ENCODE peak calls at places on chromosomes 1 and 21, in four cellular contexts. P is K562, Z is GM12878, H is HL-60. X is an unnamed sample.

GRCh38 chr1:32767156-32767555 is 50.0 kb downstream of the YARS1 start:
- DNase-seq in P (no peak), Z (no peak), H (no peak), X (no peak)

GRCh38 chr1:232292818-232293217 is 337.1 kb downstream of the SIPA1L2 start:
- DNase-seq in P (no peak), Z (no peak), H (no peak), X (no peak)

GRCh38 chr1:86156571-86157455 is at the start of gene COL24A1:
- DNase-seq in P (peak), Z (no peak), H (no peak), X (peak)

GRCh38 chr21:34147835-34148804 is 74.7 kb downstream of the MRPS6 start:
- DNase-seq in P (no peak), Z (no peak), H (no peak), X (no peak)

GRCh38 chr1:223417903-223418663 is 24.9 kb downstream of the CCDC185 start:
- DNase-seq in P (no peak), Z (no peak), H (no peak), X (no peak)

GRCh38 chr1:88009916-88010315 is 674.2 kb upstream of the PKN2 start:
- DNase-seq in P (no peak), Z (no peak), H (no peak), X (no peak)

GRCh38 chr1:167541610-167542009 is 12.0 kb downstream of the CREG1 start:
- DNase-seq in P (no peak), Z (no peak), H (no peak), X (no peak)

GRCh38 chr1:41359211-41360073 is 1.8 kb upstream of the FOXO6 start:
- DNase-seq in P (no peak), Z (no peak), H (no peak), X (no peak)

GRCh38 chr1:47871799-47872353 is 125.3 kb downstream of the TRABD2B start:
- DNase-seq in P (no peak), Z (no peak), H (no peak), X (no peak)

GRCh38 chr1:79633456-79633855 is 626.9 kb upstream of the ADGRL4 start:
- DNase-seq in P (no peak), Z (no peak), H (no peak), X (no peak)

GRCh38 chr1:1360511-1361169 is 2.3 kb upstream of the MXRA8 start:
- DNase-seq in P (no peak), Z (no peak), H (no peak), X (no peak)

GRCh38 chr1:113109908-113110554 is 37.0 kb downstream of the LRIG2 start:
- DNase-seq in P (no peak), Z (no peak), H (no peak), X (no peak)

GRCh38 chr1:42777860-42778259 is 6.9 kb upstream of the TMEM269 start:
- DNase-seq in P (peak), Z (no peak), H (no peak), X (no peak)

GRCh38 chr21:44984428-44984791 is 44.6 kb downstream of the SLX9 start:
- DNase-seq in P (no peak), Z (no peak), H (no peak), X (no peak)

GRCh38 chr1:45246760-45247159 is 40.4 kb upstream of the ZSWIM5 start:
- DNase-seq in P (no peak), Z (no peak), H (no peak), X (no peak)

DNA sequence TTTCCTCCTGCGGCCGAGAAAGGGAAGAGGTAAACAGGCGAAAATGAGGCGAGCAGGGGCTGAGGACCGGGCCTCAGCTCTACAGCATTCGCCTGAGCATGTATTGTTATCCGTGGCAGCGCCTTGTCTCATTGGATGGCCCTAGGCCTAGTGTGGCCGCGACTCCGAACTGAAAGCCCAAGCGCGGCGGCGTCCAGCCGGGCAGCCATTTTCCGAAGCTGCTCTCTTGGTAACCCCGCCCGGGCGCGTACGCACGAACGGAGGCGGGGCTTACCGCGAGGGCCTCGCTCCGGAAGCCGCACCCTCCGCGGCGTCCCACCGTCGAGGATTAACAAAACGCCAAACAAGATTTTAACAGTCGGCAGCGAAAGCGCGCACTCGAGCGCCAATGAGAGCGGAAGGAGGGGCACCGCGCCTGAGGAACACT is 797 bp upstream of the USP1 start:
- DNase-seq in P (no peak), Z (no peak), H (no peak), X (peak)
- TF ChIP-seq SPI1 in P (no peak), Z (peak), H (peak), X (peak)

GRCh38 chr1:9289090-9289534 is 3.6 kb upstream of the SPSB1 start:
- DNase-seq in P (peak), Z (peak), H (peak), X (no peak)

GRCh38 chr1:9282436-9282955 is 10.2 kb upstream of the SPSB1 start:
- DNase-seq in P (no peak), Z (no peak), H (no peak), X (no peak)

GRCh38 chr1:9289724-9290493 is 2.8 kb upstream of the SPSB1 start:
- DNase-seq in P (no peak), Z (no peak), H (peak), X (no peak)

GRCh38 chr1:9284061-9284460 is 8.6 kb upstream of the SPSB1 start:
- DNase-seq in P (no peak), Z (no peak), H (no peak), X (no peak)

GRCh38 chr1:9286556-9286955 is 6.1 kb upstream of the SPSB1 start:
- DNase-seq in P (no peak), Z (no peak), H (no peak), X (no peak)
- TF ChIP-seq SPI1 in P (no peak), Z (no peak), H (no peak), X (no peak)

DNA sequence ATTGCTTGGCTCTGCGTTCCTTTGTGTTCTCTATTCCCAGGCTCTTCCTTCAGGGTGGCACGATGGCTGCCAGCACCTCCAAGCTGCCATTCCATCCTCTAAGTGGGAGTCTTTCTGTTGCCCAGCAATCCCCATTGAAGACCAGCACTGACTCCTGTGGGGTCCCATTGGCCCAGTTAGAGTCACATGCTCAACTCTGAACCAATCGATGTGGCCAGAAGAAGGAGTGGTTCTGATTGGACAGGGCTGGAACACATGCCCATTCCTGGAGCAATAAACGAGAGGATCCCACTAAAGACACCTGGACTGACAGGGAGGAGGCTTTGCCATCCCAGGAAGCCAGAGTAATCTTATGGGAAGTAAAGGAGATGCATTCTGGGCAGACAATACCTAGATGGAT is 97.2 kb upstream of the IGSF21 start:
- DNase-seq in P (peak), Z (no peak), H (no peak), X (no peak)
- TF ChIP-seq SPI1 in P (no peak), Z (no peak), H (no peak), X (no peak)

GRCh38 chr1:96525657-96526613 is 195.6 kb upstream of the PTBP2 start:
- DNase-seq in P (no peak), Z (no peak), H (no peak), X (no peak)

GRCh38 chr1:96520542-96520941 is 201.0 kb upstream of the PTBP2 start:
- DNase-seq in P (no peak), Z (no peak), H (no peak), X (no peak)

GRCh38 chr1:96521994-96522760 is 199.4 kb upstream of the PTBP2 start:
- DNase-seq in P (no peak), Z (no peak), H (no peak), X (no peak)

GRCh38 chr1:96524100-96524499 is 197.5 kb upstream of the PTBP2 start:
- DNase-seq in P (no peak), Z (no peak), H (peak), X (no peak)

DNA sequence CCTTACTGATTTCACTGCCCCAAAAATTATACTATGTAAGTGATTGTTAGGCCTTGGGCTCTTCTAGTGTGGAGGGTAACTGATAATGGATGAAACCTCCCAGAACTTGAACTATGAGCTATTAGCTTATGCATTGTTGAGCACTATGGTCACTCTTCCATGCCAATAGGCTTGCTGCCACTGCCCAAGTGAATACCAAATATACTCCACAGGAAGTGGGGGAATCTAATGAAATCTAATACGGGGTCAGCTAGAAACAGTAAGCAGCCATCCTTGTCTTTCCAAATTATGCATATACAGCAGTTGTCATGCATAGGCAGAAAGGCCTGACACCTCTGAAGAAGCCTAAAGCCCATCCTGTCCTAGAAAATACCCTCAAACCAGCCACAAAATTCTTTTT is 198.7 kb upstream of the PTBP2 start:
- DNase-seq in P (no peak), Z (no peak), H (no peak), X (no peak)
- TF ChIP-seq SPI1 in P (no peak), Z (no peak), H (no peak), X (no peak)

X was measured in GM12891.